ENCODE peak calls at places on chromosome 13, in six cellular contexts. G, U, F, X, T and J are unnamed samples.

GRCh38 chr13:80341771-80342271 is 895 bp upstream of the SPRY2 start:
- DNase-seq in U (no peak), T (no peak), G (no peak), X (no peak), F (no peak), J (peak; percentile 56)

GRCh38 chr13:24692541-24692940 is 12.3 kb downstream of the ATP12A start:
- DNase-seq in U (no peak), G (no peak), T (no peak), F (no peak), X (no peak), J (no peak)

GRCh38 chr13:55893541-55893940 is 1247.2 kb upstream of the PRR20A start:
- DNase-seq in T (no peak), G (no peak), F (no peak), U (no peak), X (no peak), J (no peak)

GRCh38 chr13:21012841-21013681 is 48.3 kb downstream of the LATS2 start:
- DNase-seq in X (no peak), U (no peak), F (no peak), T (no peak), G (no peak), J (peak; percentile 10)

GRCh38 chr13:75418997-75419396 is 63.0 kb downstream of the TBC1D4 start:
- DNase-seq in G (no peak), X (no peak), T (no peak), F (no peak), U (no peak), J (no peak)

GRCh38 chr13:78652651-78653050 is 6.3 kb downstream of the OBI1 start:
- DNase-seq in T (no peak), G (no peak), U (no peak), F (no peak), X (no peak), J (no peak)

GRCh38 chr13:113978741-113979481 is 5.0 kb upstream of the C13orf46 start:
- DNase-seq in X (no peak), T (no peak), G (peak; percentile 31), F (no peak), U (no peak), J (no peak)

GRCh38 chr13:28753208-28753892 is 34.6 kb upstream of the SLC46A3 start:
- DNase-seq in T (no peak), X (no peak), G (no peak), F (no peak), U (no peak), J (no peak)

GRCh38 chr13:70964124-70964523 is 855.9 kb upstream of the KLHL1 start:
- DNase-seq in U (no peak), T (no peak), F (no peak), G (no peak), X (no peak), J (peak; percentile 6)

GRCh38 chr13:21625366-21625765 is 21.4 kb upstream of the MICU2 start:
- DNase-seq in G (no peak), T (no peak), U (peak; percentile 20), X (no peak), F (no peak), J (peak; percentile 65)

GRCh38 chr13:98915563-98916348 is 62.1 kb downstream of the DOCK9 start:
- DNase-seq in T (no peak), F (no peak), X (no peak), U (no peak), G (no peak), J (no peak)

GRCh38 chr13:50284540-50284939 is 269.3 kb downstream of the KCNRG start:
- DNase-seq in T (no peak), U (no peak), F (no peak), X (no peak), G (no peak), J (no peak)

GRCh38 chr13:76973920-76974617 is 17.8 kb upstream of the CLN5 start:
- DNase-seq in X (no peak), G (no peak), U (no peak), F (no peak), T (no peak), J (no peak)

GRCh38 chr13:101942038-101942437 is 459.8 kb downstream of the FGF14 start:
- DNase-seq in X (no peak), G (no peak), F (no peak), U (peak; percentile 9), T (peak; percentile 72), J (no peak)

GRCh38 chr13:91135376-91135775 is 212.1 kb upstream of the MIR17HG start:
- DNase-seq in F (no peak), U (no peak), X (no peak), T (no peak), G (no peak), J (no peak)

GRCh38 chr13:44436589-44437337 is 63.1 kb downstream of the SERP2 start:
- DNase-seq in U (peak; percentile 85), G (no peak), X (peak; percentile 11), F (peak; percentile 27), T (peak; percentile 92), J (peak; percentile 86)